ENCODE peak calls at places on chromosome 19, in seven cellular contexts. V is fibroblast of mammary gland, K is left lung, D is Caco-2, O is bronchial epithelial cell, A is heart right ventricle, C is endothelial cell. P is an unnamed sample.

GRCh38 chr19:50005428-50005827 is 19.7 kb downstream of the VRK3 start:
- DNase-seq in V (no peak), K (peak; percentile 40), D (no peak), O (no peak), A (no peak), C (no peak), P (no peak)

GRCh38 chr19:6679139-6679538 is 9.2 kb upstream of the TNFSF14 start:
- DNase-seq in V (no peak), K (no peak), D (no peak), O (no peak), A (no peak), C (no peak), P (no peak)

GRCh38 chr19:6925801-6926751 is 38.7 kb downstream of the ADGRE1 start:
- DNase-seq in V (no peak), K (no peak), D (no peak), O (no peak), A (no peak), C (no peak), P (no peak)

GRCh38 chr19:13220847-13221246 is 70.6 kb downstream of the IER2 start:
- DNase-seq in V (no peak), K (no peak), D (no peak), O (no peak), A (no peak), C (no peak), P (no peak)

GRCh38 chr19:32041681-32042292 is 303.6 kb upstream of the ZNF507 start:
- DNase-seq in V (peak; percentile 31), K (no peak), D (peak; percentile 46), O (peak; percentile 3), A (peak; percentile 27), C (peak; percentile 72), P (no peak)

GRCh38 chr19:33794578-33795369 is 1.9 kb upstream of the KCTD15 start:
- DNase-seq in V (peak; percentile 29), K (no peak), D (no peak), O (no peak), A (no peak), C (peak; percentile 35), P (no peak)

GRCh38 chr19:20371911-20372310 is 193.7 kb downstream of the ZNF737 start:
- DNase-seq in V (no peak), K (no peak), D (no peak), O (no peak), A (no peak), C (no peak), P (no peak)

GRCh38 chr19:35458821-35459391 is 10.8 kb downstream of the FFAR2 start:
- DNase-seq in V (no peak), K (no peak), D (peak; percentile 74), O (no peak), A (no peak), C (no peak), P (no peak)

GRCh38 chr19:2294377-2295335 is 12.7 kb upstream of the PEAK3 start:
- DNase-seq in V (peak; percentile 96), K (no peak), D (no peak), O (no peak), A (no peak), C (no peak), P (no peak)

GRCh38 chr19:51250786-51251452 is at the start of gene SIGLECL1:
- DNase-seq in V (no peak), K (peak; percentile 50), D (no peak), O (no peak), A (no peak), C (no peak), P (no peak)

GRCh38 chr19:32238076-32238475 is 107.3 kb upstream of the ZNF507 start:
- DNase-seq in V (no peak), K (no peak), D (no peak), O (no peak), A (no peak), C (no peak), P (no peak)

GRCh38 chr19:19480688-19481087 is 34.7 kb downstream of the TSSK6 start:
- DNase-seq in V (no peak), K (no peak), D (no peak), O (no peak), A (no peak), C (no peak), P (no peak)

DNA sequence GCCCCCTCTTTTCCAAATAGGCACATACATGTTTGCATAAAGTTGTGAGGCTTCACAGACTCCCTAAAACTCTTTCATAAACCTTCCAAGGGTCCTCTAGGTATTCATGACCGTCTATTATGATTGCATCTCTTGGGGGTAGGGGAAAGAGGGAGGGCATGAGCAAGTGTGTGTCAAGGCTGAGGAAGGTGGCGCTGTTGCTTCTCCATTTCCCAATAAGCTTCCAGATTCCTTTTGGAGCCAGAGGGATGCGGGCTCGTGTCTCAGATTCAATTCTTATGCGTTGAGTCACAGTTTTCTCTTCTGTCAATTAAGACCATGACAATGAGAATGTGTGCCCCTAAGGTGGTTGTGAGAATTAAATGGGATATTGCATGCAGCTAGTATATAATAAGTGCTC is 51.0 kb upstream of the CYP2A7 start:
- DNase-seq in V (peak; percentile 1), K (no peak), D (no peak), O (no peak), A (no peak), C (no peak), P (no peak)
- TF ChIP-seq CTCF in V (no peak), K (no peak), D (no peak), O (no peak), A (no peak), C (no peak), P (no peak)

GRCh38 chr19:17716309-17716929 is 2.9 kb upstream of the MAP1S start:
- DNase-seq in V (no peak), K (no peak), D (no peak), O (no peak), A (no peak), C (no peak), P (no peak)
- TF ChIP-seq CTCF in V (peak; percentile 14), K (no peak), D (no peak), O (no peak), A (no peak), C (no peak), P (peak; percentile 39)

DNA sequence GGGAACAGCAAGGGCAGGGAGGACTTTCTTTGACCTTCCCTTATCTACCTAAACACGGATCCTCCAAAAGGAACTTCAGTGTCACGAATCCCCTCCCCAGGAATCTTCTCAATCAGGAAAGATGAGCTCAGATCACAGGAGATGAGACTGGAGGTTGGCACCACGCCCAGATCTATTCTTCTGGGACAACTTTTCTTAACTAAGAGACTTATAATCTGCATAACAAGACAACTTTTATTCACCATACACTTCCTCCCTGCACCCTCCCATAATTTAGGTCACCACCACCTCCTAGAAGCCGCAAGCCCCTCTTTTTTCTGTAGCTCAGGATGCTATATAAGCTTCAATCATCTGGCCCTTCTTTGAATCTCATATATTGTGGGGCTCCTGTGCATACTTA is 19.2 kb upstream of the AKT2 start:
- DNase-seq in V (peak; percentile 67), K (no peak), D (no peak), O (no peak), A (no peak), C (no peak), P (peak; percentile 4)
- TF ChIP-seq CTCF in V (no peak), K (no peak), D (no peak), O (no peak), A (no peak), C (no peak), P (no peak)

GRCh38 chr19:48629297-48629598 is 7.9 kb downstream of the DBP start:
- DNase-seq in V (no peak), K (peak; percentile 79), D (no peak), O (no peak), A (no peak), C (no peak), P (no peak)

GRCh38 chr19:48628486-48629296 is 8.5 kb downstream of the DBP start:
- DNase-seq in V (no peak), K (no peak), D (no peak), O (no peak), A (no peak), C (no peak), P (no peak)

GRCh38 chr19:48631254-48631653 is 5.9 kb downstream of the DBP start:
- DNase-seq in V (no peak), K (no peak), D (no peak), O (no peak), A (no peak), C (no peak), P (no peak)

GRCh38 chr19:48629599-48630288 is 7.4 kb downstream of the DBP start:
- DNase-seq in V (no peak), K (no peak), D (peak; percentile 55), O (no peak), A (no peak), C (peak; percentile 68), P (peak; percentile 93)

GRCh38 chr19:48630289-48631036 is 6.7 kb downstream of the DBP start:
- DNase-seq in V (no peak), K (peak; percentile 87), D (no peak), O (no peak), A (peak; percentile 78), C (peak; percentile 61), P (peak; percentile 94)
- TF ChIP-seq CTCF in V (no peak), K (no peak), D (no peak), O (no peak), A (peak; percentile 57), C (no peak), P (peak; percentile 71)

DNA sequence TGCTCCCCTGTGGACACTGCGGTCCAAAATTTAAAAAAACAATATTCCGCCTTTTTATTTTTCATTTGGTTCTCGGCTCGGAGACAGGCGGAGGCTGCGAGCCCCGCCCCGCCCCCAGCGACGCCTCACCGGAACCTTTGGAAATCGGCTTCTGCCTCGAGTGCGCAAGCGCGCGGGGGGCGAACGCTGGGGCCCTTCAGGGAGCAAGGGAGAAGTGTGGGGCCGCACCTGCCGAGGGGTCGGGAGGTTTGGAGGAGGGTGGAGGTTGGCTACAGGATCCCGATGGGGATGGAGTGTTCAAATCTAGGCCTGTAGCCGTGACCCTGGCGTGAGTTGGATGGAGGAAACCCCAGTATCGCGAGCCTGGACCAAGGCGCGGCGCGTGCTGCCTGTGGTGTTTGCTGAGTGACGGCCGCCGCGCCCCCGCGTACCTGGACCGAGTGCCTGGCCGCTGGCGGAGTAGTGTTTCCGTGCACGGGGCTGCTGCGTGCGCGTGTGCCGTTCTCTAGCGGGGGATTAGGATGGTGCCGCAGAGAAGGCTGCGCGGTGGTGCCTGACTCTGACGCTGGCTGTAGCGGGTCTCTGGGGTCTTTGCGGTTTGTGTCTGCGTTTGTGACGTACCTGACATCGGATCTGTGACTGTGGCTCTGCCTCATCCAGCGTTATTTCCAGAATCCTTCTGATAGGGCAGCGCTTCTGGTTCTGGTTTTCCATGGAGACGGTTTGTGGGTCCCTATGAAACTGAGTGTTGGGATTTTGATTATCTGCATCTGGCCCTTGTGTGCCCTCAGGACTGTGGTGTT is 625 bp upstream of the ZFP30 start:
- DNase-seq in V (peak; percentile 70), K (peak; percentile 94), D (peak; percentile 93), O (peak; percentile 72), A (peak; percentile 86), C (peak; percentile 77), P (no peak)
- TF ChIP-seq CTCF in V (no peak), K (no peak), D (no peak), O (no peak), A (peak; percentile 9), C (no peak), P (peak; percentile 33)

DNA sequence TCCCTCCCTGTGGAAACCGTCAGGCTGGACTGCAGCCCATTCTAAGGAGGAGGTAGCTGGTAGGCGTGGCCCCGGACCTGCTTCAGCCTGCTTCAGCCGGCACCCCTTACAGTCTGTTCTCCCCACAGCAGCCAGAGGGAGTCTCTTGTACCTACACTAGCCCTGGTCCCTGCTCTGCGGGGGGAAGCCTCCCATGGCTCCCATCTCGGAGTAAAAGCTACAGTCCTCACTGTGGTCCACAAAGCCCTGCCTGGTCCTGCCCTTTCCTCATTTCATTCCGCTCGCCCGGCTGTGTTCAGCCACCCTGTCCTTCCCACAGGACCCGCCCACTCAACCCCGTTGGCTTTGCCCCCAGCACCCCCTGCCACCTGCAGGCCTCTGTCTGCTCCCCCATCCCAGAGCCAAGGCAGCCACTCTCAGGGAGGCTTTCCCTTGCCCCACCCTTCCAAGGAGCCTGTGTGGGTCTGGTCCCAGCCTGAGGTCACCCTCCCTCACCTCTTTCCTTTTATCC is 1.3 kb downstream of the PGLYRP1 start:
- DNase-seq in V (no peak), K (peak; percentile 67), D (peak; percentile 26), O (peak; percentile 52), A (no peak), C (no peak), P (no peak)
- TF ChIP-seq CTCF in V (no peak), K (no peak), D (no peak), O (peak; percentile 50), A (no peak), C (no peak), P (no peak)